ENCODE peak calls at places on chromosomes 11 and 22, in four cellular contexts. One of them, this sample, is unnamed.

GRCh38 chr11:46012185-46012584 is 89.7 kb downstream of the LARGE2 start:
- DNase-seq in CD4-positive, alpha-beta T cell: no peak
- DNase-seq in lower lobe of right lung: no peak
- DNase-seq in HCT116: no peak
- DNase-seq in this sample: no peak

GRCh38 chr22:23220485-23221350 is 40.4 kb downstream of the BCR start:
- DNase-seq in lower lobe of right lung: peak
- DNase-seq in HCT116: no peak
- DNase-seq in CD4-positive, alpha-beta T cell: peak
- DNase-seq in this sample: no peak

GRCh38 chr11:117833401-117833891 is 8.9 kb upstream of the FXYD2 start:
- DNase-seq in HCT116: no peak
- DNase-seq in lower lobe of right lung: peak
- DNase-seq in CD4-positive, alpha-beta T cell: no peak
- DNase-seq in this sample: no peak

GRCh38 chr11:25484225-25484624 is 847.7 kb upstream of the ANO3 start:
- DNase-seq in lower lobe of right lung: no peak
- DNase-seq in CD4-positive, alpha-beta T cell: no peak
- DNase-seq in HCT116: no peak
- DNase-seq in this sample: no peak

GRCh38 chr11:73267122-73267846 is 4.9 kb upstream of the P2RY6 start:
- DNase-seq in CD4-positive, alpha-beta T cell: no peak
- DNase-seq in lower lobe of right lung: no peak
- DNase-seq in HCT116: no peak
- DNase-seq in this sample: no peak

GRCh38 chr11:66070604-66071325 is 693 bp downstream of the PACS1 start:
- DNase-seq in CD4-positive, alpha-beta T cell: no peak
- DNase-seq in lower lobe of right lung: peak
- DNase-seq in HCT116: no peak
- DNase-seq in this sample: no peak

GRCh38 chr22:35835998-35836691 is 118.5 kb downstream of the APOL5 start:
- DNase-seq in HCT116: peak
- DNase-seq in CD4-positive, alpha-beta T cell: no peak
- DNase-seq in lower lobe of right lung: no peak
- DNase-seq in this sample: peak

GRCh38 chr11:75437966-75438659 is 5.1 kb upstream of the KLHL35 start:
- DNase-seq in lower lobe of right lung: no peak
- DNase-seq in CD4-positive, alpha-beta T cell: no peak
- DNase-seq in HCT116: no peak
- DNase-seq in this sample: no peak

GRCh38 chr22:34781676-34782075 is 284.3 kb upstream of the ISX start:
- DNase-seq in CD4-positive, alpha-beta T cell: no peak
- DNase-seq in lower lobe of right lung: no peak
- DNase-seq in HCT116: no peak
- DNase-seq in this sample: no peak

GRCh38 chr22:47207846-47208554 is 445.6 kb downstream of the TBC1D22A start:
- DNase-seq in HCT116: no peak
- DNase-seq in CD4-positive, alpha-beta T cell: no peak
- DNase-seq in lower lobe of right lung: no peak
- DNase-seq in this sample: no peak

DNA sequence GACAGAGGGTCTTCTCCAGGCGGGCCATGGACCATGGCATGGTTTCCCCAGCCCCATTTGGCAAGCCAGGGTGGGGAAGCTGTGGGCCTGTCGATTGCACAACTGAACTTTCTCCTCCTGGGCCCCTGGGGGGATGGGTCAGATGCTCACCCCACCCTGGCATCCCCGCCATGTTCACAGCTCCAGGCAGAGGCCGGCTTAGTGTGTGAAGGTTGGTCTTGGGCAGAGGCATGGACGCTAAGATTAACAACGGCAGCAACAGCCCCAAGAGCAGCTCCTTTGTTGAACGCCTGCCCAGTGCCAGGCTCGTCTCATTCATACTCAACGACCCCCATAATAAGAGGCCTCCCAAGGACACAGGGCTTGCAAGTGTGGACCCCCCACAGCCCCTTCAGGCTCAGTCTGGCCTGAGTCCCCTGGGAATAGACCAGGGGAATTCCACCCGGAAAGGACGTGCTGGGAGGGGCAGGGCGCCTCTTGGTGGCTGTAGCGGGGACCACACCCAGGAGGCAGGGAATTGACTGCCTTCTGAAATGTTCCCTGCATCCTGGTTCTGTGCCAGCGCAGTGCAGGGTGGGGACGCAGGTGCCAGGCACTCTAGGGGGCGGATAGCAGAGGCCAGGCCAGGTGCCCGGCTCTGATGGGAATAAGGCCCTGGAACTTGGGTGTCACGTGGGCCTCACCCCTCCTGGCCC is 8.3 kb downstream of the TSPO start:
- DNase-seq in HCT116: no peak
- DNase-seq in CD4-positive, alpha-beta T cell: no peak
- DNase-seq in lower lobe of right lung: no peak
- DNase-seq in this sample: no peak
- TF ChIP-seq CTCF in HCT116: no peak
- TF ChIP-seq CTCF in CD4-positive, alpha-beta T cell: no peak
- TF ChIP-seq CTCF in lower lobe of right lung: peak
- TF ChIP-seq CTCF in this sample: peak

GRCh38 chr11:111870522-111870886 is 877 bp downstream of the ALG9 start:
- DNase-seq in lower lobe of right lung: no peak
- DNase-seq in HCT116: no peak
- DNase-seq in CD4-positive, alpha-beta T cell: no peak
- DNase-seq in this sample: no peak
- H3K27ac ChIP-seq in lower lobe of right lung: peak
- H3K27ac ChIP-seq in HCT116: peak
- H3K27ac ChIP-seq in CD4-positive, alpha-beta T cell: peak
- H3K27ac ChIP-seq in this sample: peak

DNA sequence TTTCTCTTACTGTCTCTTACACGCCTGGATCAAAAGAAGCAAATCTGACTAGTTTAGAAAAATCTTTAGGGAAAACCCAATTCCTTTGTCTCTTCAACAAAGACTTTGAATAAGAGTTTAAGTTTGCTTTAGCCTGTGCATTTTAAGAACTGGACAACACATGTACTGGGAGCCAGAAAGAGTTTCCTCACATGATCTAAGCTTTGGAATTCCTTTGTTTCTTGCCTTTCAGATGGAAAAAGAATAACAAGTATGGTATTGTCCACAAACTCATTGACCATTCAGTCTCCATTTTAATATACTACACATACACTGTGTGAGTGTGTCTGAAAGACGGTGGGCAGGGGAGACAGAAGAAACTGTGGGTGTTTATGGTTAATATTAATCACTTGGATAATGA is 205.6 kb downstream of the MAML2 start:
- DNase-seq in CD4-positive, alpha-beta T cell: no peak
- DNase-seq in lower lobe of right lung: no peak
- DNase-seq in HCT116: no peak
- DNase-seq in this sample: no peak
- TF ChIP-seq CTCF in CD4-positive, alpha-beta T cell: no peak
- TF ChIP-seq CTCF in lower lobe of right lung: no peak
- TF ChIP-seq CTCF in HCT116: no peak
- TF ChIP-seq CTCF in this sample: no peak

DNA sequence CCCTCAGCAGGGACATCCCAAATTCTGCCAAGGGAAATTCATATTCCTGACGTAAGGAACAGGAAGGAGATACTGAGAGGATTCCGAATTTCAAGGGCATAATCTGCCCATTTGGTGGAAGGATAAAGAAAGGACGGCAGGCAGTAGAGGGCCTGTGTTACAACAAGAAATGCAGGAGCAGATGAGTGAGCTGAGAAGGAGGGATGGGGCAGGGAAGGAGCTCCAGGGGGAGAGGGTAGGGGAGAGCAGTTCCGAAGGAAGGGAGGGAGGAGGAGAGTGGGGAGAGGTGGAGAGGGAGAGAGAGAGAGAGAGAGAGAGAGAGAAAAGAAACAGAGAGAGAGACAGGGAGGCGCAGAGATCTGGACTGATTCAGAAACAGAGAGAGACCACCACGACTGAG is 851 bp downstream of the OPCML start:
- DNase-seq in lower lobe of right lung: no peak
- DNase-seq in HCT116: no peak
- DNase-seq in CD4-positive, alpha-beta T cell: no peak
- DNase-seq in this sample: no peak
- H3K27ac ChIP-seq in lower lobe of right lung: no peak
- H3K27ac ChIP-seq in HCT116: no peak
- H3K27ac ChIP-seq in CD4-positive, alpha-beta T cell: no peak
- H3K27ac ChIP-seq in this sample: no peak

GRCh38 chr11:59219836-59220235 is 7.1 kb upstream of the MPEG1 start:
- DNase-seq in HCT116: no peak
- DNase-seq in lower lobe of right lung: no peak
- DNase-seq in CD4-positive, alpha-beta T cell: no peak
- DNase-seq in this sample: no peak

GRCh38 chr11:59222464-59223065 is 9.8 kb upstream of the MPEG1 start:
- DNase-seq in CD4-positive, alpha-beta T cell: no peak
- DNase-seq in lower lobe of right lung: no peak
- DNase-seq in HCT116: no peak
- DNase-seq in this sample: no peak

GRCh38 chr11:59223611-59224010 is 10.9 kb upstream of the MPEG1 start:
- DNase-seq in lower lobe of right lung: no peak
- DNase-seq in CD4-positive, alpha-beta T cell: no peak
- DNase-seq in HCT116: no peak
- DNase-seq in this sample: no peak

GRCh38 chr11:59223177-59223576 is 10.4 kb upstream of the MPEG1 start:
- DNase-seq in HCT116: no peak
- DNase-seq in CD4-positive, alpha-beta T cell: no peak
- DNase-seq in lower lobe of right lung: no peak
- DNase-seq in this sample: no peak

GRCh38 chr11:59221438-59221837 is 8.7 kb upstream of the MPEG1 start:
- DNase-seq in HCT116: no peak
- DNase-seq in lower lobe of right lung: no peak
- DNase-seq in CD4-positive, alpha-beta T cell: no peak
- DNase-seq in this sample: no peak
- TF ChIP-seq CTCF in HCT116: no peak
- TF ChIP-seq CTCF in lower lobe of right lung: no peak
- TF ChIP-seq CTCF in CD4-positive, alpha-beta T cell: no peak
- TF ChIP-seq CTCF in this sample: peak

GRCh38 chr11:129146196-129146595 is 45.9 kb downstream of the ARHGAP32 start:
- DNase-seq in HCT116: no peak
- DNase-seq in lower lobe of right lung: no peak
- DNase-seq in CD4-positive, alpha-beta T cell: no peak
- DNase-seq in this sample: no peak
- H3K27ac ChIP-seq in HCT116: no peak
- H3K27ac ChIP-seq in lower lobe of right lung: no peak
- H3K27ac ChIP-seq in CD4-positive, alpha-beta T cell: no peak
- H3K27ac ChIP-seq in this sample: peak